ENCODE peak calls at places on chromosome 7, in eight cellular contexts. J, W, Y, N, P, H, O and A are unnamed samples.

GRCh38 chr7:57250801-57251200 is 118.6 kb upstream of the ZNF479 start:
- DNase-seq in J (no peak), W (no peak), Y (no peak), N (no peak), P (no peak), H (no peak), O (no peak), A (no peak)

GRCh38 chr7:332020-332517 is 42.1 kb downstream of the FOXL3 start:
- DNase-seq in J (peak; percentile 67), W (no peak), Y (no peak), N (no peak), P (no peak), H (no peak), O (no peak), A (peak; percentile 73)

GRCh38 chr7:118285358-118285757 is 60.9 kb downstream of the ANKRD7 start:
- DNase-seq in J (no peak), W (no peak), Y (no peak), N (no peak), P (no peak), H (no peak), O (no peak), A (no peak)

GRCh38 chr7:55367283-55367840 is 2.2 kb downstream of the LANCL2 start:
- DNase-seq in J (no peak), W (no peak), Y (no peak), N (no peak), P (no peak), H (no peak), O (no peak), A (no peak)

GRCh38 chr7:150326657-150327268 is 3.4 kb upstream of the ACTR3C start:
- DNase-seq in J (no peak), W (no peak), Y (no peak), N (no peak), P (no peak), H (no peak), O (no peak), A (no peak)

GRCh38 chr7:104900525-104900924 is 113.5 kb upstream of the KMT2E start:
- DNase-seq in J (no peak), W (no peak), Y (no peak), N (no peak), P (no peak), H (peak; percentile 3), O (no peak), A (no peak)

GRCh38 chr7:509426-509825 is 10.2 kb downstream of the PDGFA start:
- DNase-seq in J (no peak), W (no peak), Y (no peak), N (peak; percentile 24), P (no peak), H (no peak), O (no peak), A (peak; percentile 48)

GRCh38 chr7:37131855-37132254 is 316.8 kb downstream of the ELMO1 start:
- DNase-seq in J (no peak), W (no peak), Y (no peak), N (no peak), P (no peak), H (no peak), O (no peak), A (no peak)

GRCh38 chr7:129940329-129940728 is 12.4 kb downstream of the UBE2H start:
- DNase-seq in J (no peak), W (no peak), Y (no peak), N (no peak), P (no peak), H (no peak), O (peak; percentile 7), A (no peak)

GRCh38 chr7:37833107-37833817 is 15.1 kb upstream of the NME8 start:
- DNase-seq in J (peak; percentile 44), W (peak; percentile 73), Y (peak; percentile 70), N (peak; percentile 51), P (peak; percentile 48), H (peak; percentile 50), O (peak; percentile 55), A (peak; percentile 52)

GRCh38 chr7:6655636-6656385 is 18.7 kb downstream of the ZNF316 start:
- DNase-seq in J (no peak), W (no peak), Y (no peak), N (no peak), P (no peak), H (peak; percentile 13), O (no peak), A (peak; percentile 58)

GRCh38 chr7:65749518-65749917 is 123.4 kb upstream of the VKORC1L1 start:
- DNase-seq in J (no peak), W (no peak), Y (no peak), N (no peak), P (no peak), H (peak; percentile 19), O (no peak), A (no peak)

GRCh38 chr7:24732646-24733413 is 24.4 kb downstream of the GSDME start:
- DNase-seq in J (no peak), W (peak; percentile 71), Y (peak; percentile 66), N (no peak), P (no peak), H (no peak), O (no peak), A (no peak)

GRCh38 chr7:111951027-111951426 is 255.2 kb downstream of the DOCK4 start:
- DNase-seq in J (no peak), W (no peak), Y (no peak), N (no peak), P (no peak), H (no peak), O (no peak), A (no peak)

GRCh38 chr7:35908305-35909223 is 107.7 kb downstream of the SEPTIN7 start:
- DNase-seq in J (no peak), W (no peak), Y (no peak), N (no peak), P (peak; percentile 52), H (no peak), O (no peak), A (no peak)

GRCh38 chr7:620052-620451 is 100.4 kb upstream of the PDGFA start:
- DNase-seq in J (no peak), W (no peak), Y (peak; percentile 87), N (no peak), P (no peak), H (no peak), O (no peak), A (no peak)

GRCh38 chr7:26369519-26370385 is 78.1 kb downstream of the SNX10 start:
- DNase-seq in J (peak; percentile 35), W (peak; percentile 43), Y (peak; percentile 60), N (no peak), P (no peak), H (peak; percentile 64), O (peak; percentile 60), A (no peak)

GRCh38 chr7:96183163-96183562 is 138.7 kb downstream of the SLC25A13 start:
- DNase-seq in J (no peak), W (no peak), Y (no peak), N (no peak), P (no peak), H (no peak), O (no peak), A (no peak)

GRCh38 chr7:96189129-96189815 is 132.6 kb downstream of the SLC25A13 start:
- DNase-seq in J (no peak), W (no peak), Y (no peak), N (no peak), P (no peak), H (no peak), O (no peak), A (no peak)

GRCh38 chr7:96184783-96185182 is 137.1 kb downstream of the SLC25A13 start:
- DNase-seq in J (no peak), W (no peak), Y (no peak), N (no peak), P (no peak), H (no peak), O (no peak), A (no peak)

GRCh38 chr7:96187735-96188622 is 133.9 kb downstream of the SLC25A13 start:
- DNase-seq in J (no peak), W (no peak), Y (no peak), N (no peak), P (no peak), H (no peak), O (no peak), A (no peak)

GRCh38 chr7:96188623-96188991 is 133.3 kb downstream of the SLC25A13 start:
- DNase-seq in J (no peak), W (no peak), Y (peak; percentile 14), N (no peak), P (no peak), H (no peak), O (no peak), A (no peak)
- H3K4me3 ChIP-seq in J (no peak overlapping the region), W (no peak overlapping the region), Y (peak overlapping the region; percentile 17), N (no peak overlapping the region), P (peak overlapping the region; percentile 16), H (no peak overlapping the region), O (no peak overlapping the region), A (no peak overlapping the region)

GRCh38 chr7:44196450-44196872 is 4.3 kb upstream of the YKT6 start:
- DNase-seq in J (no peak), W (peak; percentile 50), Y (peak; percentile 62), N (no peak), P (no peak), H (peak; percentile 61), O (peak; percentile 62), A (no peak)
- TF ChIP-seq CTCF in J (peak; percentile 30), W (peak; percentile 63), Y (peak; percentile 94), N (peak; percentile 56), P (peak; percentile 54), H (peak; percentile 88), O (peak; percentile 62), A (peak; percentile 75)

DNA sequence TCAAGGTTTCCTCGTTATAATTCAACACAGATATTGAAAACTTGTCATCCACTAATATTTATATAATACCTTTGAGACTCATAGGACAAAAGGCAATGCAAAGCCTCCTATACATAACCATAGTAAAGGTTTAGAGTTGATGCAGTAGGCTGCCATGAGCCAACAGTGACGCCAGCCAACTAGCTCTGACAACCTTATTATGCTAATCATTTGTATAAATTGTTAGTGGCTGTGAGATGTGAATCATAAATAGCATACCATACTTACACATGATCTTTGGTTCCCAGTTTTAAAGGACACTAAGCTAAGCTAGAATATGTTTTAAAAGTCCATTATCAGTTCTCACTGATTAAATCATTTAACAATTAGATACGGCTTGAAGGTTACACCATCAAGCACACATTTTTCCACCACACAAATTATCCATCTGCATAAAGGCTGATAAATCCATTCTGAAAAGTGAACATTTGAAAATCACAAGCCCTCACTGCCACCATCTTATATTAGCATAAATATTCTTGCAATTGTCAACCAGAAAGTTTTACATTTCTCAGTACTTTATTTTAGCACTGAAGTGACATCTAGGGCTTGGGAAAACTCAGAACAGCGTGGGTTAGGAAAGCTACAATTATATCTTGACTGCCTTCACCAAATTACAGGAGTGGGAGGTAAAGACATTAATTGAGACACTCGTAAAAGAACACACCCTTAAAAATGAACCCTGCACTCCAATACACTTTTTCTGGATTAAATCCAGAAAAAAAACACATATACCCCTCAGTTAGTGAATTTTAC is 30.7 kb downstream of the COA1 start:
- DNase-seq in J (no peak), W (no peak), Y (peak; percentile 43), N (no peak), P (no peak), H (no peak), O (no peak), A (no peak)
- H3K27ac ChIP-seq in J (no peak overlapping the region), W (peak overlapping the region; percentile 72), Y (no peak overlapping the region), N (no peak overlapping the region), P (no peak overlapping the region), H (no peak overlapping the region), O (no peak overlapping the region), A (no peak overlapping the region)

DNA sequence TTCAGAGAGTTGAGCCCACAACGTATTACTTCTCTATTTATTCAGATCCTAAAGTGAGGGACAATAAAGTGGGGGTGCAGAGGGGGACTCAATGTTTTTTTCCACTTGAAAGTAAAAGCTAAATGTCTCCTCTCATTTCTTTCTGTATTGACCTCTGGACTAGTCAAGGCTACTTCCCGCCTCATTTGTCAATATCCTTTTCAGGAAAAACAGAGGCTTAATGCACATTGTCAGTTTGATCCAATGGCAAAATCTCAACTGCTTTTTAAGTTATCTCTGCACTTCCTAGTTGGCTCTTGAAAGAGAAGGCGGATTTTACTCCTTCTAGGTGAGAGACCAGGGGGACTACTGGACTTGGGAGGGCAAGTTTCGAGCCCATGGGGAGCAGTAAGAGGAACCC is 56.4 kb downstream of the HIPK2 start:
- DNase-seq in J (no peak), W (no peak), Y (no peak), N (no peak), P (no peak), H (no peak), O (no peak), A (no peak)
- H3K4me3 ChIP-seq in J (no peak overlapping the region), W (no peak overlapping the region), Y (no peak overlapping the region), N (no peak overlapping the region), P (no peak overlapping the region), H (no peak overlapping the region), O (no peak overlapping the region), A (no peak overlapping the region)